ENCODE peak calls at places on chromosomes 16 and 17, in seven cellular contexts. L is mesendoderm, K is IMR-90, E is H9, P is mesenchymal stem cell, F is H1, R is trophoblast cell. Z is an unnamed sample.
A peak's percentile ranks its signal among the peaks of the same experiment; 100 is the strongest.

GRCh38 chr17:70168979-70169706 is at the start of gene KCNJ2:
- DNase-seq in P (peak; percentile 86), E (peak; percentile 95), K (peak; percentile 79), L (peak; percentile 91), R (peak; percentile 86), F (peak; percentile 88), Z (peak; percentile 82)

GRCh38 chr16:66292241-66292935 is 74.1 kb upstream of the CDH5 start:
- DNase-seq in K (no peak), L (no peak), R (no peak), E (peak; percentile 16), P (no peak), F (no peak), Z (no peak)

GRCh38 chr17:78678711-78679110 is 101.5 kb upstream of the DNAH17 start:
- DNase-seq in P (no peak), K (no peak), F (no peak), E (no peak), L (no peak), R (no peak), Z (no peak)

GRCh38 chr16:82630219-82630618 is 3.5 kb downstream of the CDH13 start:
- DNase-seq in F (no peak), K (peak; percentile 68), E (no peak), R (no peak), L (no peak), P (peak; percentile 84), Z (no peak)

GRCh38 chr17:75488693-75489510 is 26.4 kb downstream of the CASKIN2 start:
- DNase-seq in K (no peak), E (no peak), F (no peak), L (no peak), P (no peak), R (no peak), Z (no peak)

GRCh38 chr16:75108792-75109731 is 7.5 kb downstream of the LDHD start:
- DNase-seq in E (peak; percentile 44), K (peak; percentile 96), L (no peak), R (no peak), P (peak; percentile 83), F (no peak), Z (no peak)

GRCh38 chr17:72004011-72004427 is 116.8 kb upstream of the SOX9 start:
- DNase-seq in E (no peak), P (no peak), R (no peak), K (no peak), L (no peak), F (no peak), Z (no peak)

GRCh38 chr16:50497592-50497991 is 50.6 kb upstream of the NKD1 start:
- DNase-seq in P (no peak), R (peak; percentile 1), E (no peak), L (no peak), F (no peak), K (peak; percentile 13), Z (no peak)

GRCh38 chr16:29815032-29815721 is 775 bp upstream of the PAGR1 start:
- DNase-seq in K (no peak), P (peak; percentile 13), R (peak; percentile 17), F (peak; percentile 61), L (peak; percentile 59), E (no peak), Z (no peak)

GRCh38 chr17:32486091-32486700 is 597 bp upstream of the CDK5R1 start:
- DNase-seq in K (peak; percentile 61), F (peak; percentile 81), L (peak; percentile 87), R (peak; percentile 87), E (peak; percentile 88), P (peak; percentile 65), Z (peak; percentile 77)

GRCh38 chr16:25258856-25259179 is 1.2 kb upstream of the ZKSCAN2 start:
- DNase-seq in K (no peak), R (no peak), L (peak; percentile 81), F (no peak), P (no peak), E (no peak), Z (no peak)

GRCh38 chr16:13041646-13042045 is 140.2 kb downstream of the SHISA9 start:
- DNase-seq in K (no peak), P (no peak), R (no peak), L (no peak), E (no peak), F (no peak), Z (no peak)

GRCh38 chr17:78759203-78759968 is 22.7 kb downstream of the CYTH1 start:
- DNase-seq in L (no peak), R (peak; percentile 50), E (no peak), P (peak; percentile 47), F (no peak), K (peak; percentile 43), Z (no peak)

GRCh38 chr16:58448890-58449289 is 51.1 kb upstream of the NDRG4 start:
- DNase-seq in P (no peak), E (no peak), F (no peak), K (no peak), R (no peak), L (no peak), Z (no peak)

GRCh38 chr16:66006485-66006884 is 360.0 kb upstream of the CDH5 start:
- DNase-seq in L (no peak), F (no peak), E (no peak), P (no peak), K (no peak), R (no peak), Z (no peak)

GRCh38 chr17:59435238-59435637 is 103.8 kb downstream of the YPEL2 start:
- DNase-seq in K (peak; percentile 70), P (peak; percentile 74), L (no peak), E (no peak), R (peak; percentile 88), F (no peak), Z (no peak)

GRCh38 chr16:30430428-30430970 is 669 bp upstream of the DCTPP1 start:
- DNase-seq in P (no peak), R (no peak), E (no peak), K (no peak), F (no peak), L (no peak), Z (no peak)

GRCh38 chr17:10063730-10064221 is 134.6 kb downstream of the GAS7 start:
- DNase-seq in P (peak; percentile 88), E (no peak), R (peak; percentile 87), F (no peak), L (no peak), K (peak; percentile 31), Z (no peak)

GRCh38 chr16:81198635-81199034 is 39.9 kb upstream of the BCO1 start:
- DNase-seq in R (no peak), F (no peak), E (peak; percentile 36), L (no peak), P (peak; percentile 19), K (no peak), Z (no peak)

GRCh38 chr16:64907844-64908243 is 214.0 kb downstream of the CDH11 start:
- DNase-seq in E (no peak), F (no peak), L (no peak), P (peak; percentile 61), K (peak; percentile 8), R (no peak), Z (no peak)

GRCh38 chr17:74746376-74746775 is 2.1 kb upstream of the NHERF1 start:
- DNase-seq in K (no peak), L (peak; percentile 96), E (peak; percentile 29), R (no peak), F (no peak), P (peak; percentile 38), Z (no peak)

DNA sequence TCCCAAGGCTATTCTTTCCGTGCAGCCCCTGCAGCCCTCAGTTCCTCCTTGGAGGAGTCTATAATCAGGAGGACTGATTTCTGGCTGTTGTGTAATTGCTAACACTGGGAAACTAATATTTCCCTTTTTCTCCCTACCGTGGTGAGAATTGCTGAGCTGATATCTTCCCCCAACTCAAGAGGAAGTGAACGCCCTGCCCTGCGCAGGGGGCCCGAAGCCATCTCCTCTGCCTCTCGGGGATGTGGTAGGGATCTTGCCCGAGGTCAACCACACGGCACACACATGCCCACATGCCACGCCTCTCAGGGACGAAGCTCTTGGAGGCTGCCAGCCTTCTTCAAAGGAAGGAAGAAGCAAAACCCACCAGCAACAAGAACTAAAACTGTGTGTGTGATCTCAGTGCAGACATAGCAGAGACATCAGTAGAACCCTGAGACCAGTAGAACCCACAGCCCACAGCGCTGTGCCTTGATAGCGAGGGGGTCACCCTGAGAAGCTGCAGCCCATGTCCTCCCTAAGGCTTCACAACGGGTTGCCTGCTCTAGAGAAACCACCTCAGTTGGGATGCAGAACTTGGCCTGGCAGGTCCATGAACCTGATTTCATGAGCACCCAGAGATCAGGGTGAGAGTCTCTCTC is 8.9 kb upstream of the ULK2 start:
- DNase-seq in F (no peak), R (peak; percentile 16), L (no peak), P (no peak), E (no peak), K (no peak), Z (no peak)
- H2BK120ac ChIP-seq in F (no peak overlapping the region), R (no peak overlapping the region), L (no peak overlapping the region), P (no peak overlapping the region), E (no peak overlapping the region), K (no peak overlapping the region), Z (no peak overlapping the region)

GRCh38 chr16:31435341-31436220 is 7.0 kb downstream of the ZNF843 start:
- DNase-seq in L (no peak), F (no peak), K (no peak), E (peak; percentile 38), P (no peak), R (peak; percentile 64), Z (no peak)
- H2BK120ac ChIP-seq in L (no peak overlapping the region), F (no peak overlapping the region), K (no peak overlapping the region), E (no peak overlapping the region), P (no peak overlapping the region), R (no peak overlapping the region), Z (no peak overlapping the region)

DNA sequence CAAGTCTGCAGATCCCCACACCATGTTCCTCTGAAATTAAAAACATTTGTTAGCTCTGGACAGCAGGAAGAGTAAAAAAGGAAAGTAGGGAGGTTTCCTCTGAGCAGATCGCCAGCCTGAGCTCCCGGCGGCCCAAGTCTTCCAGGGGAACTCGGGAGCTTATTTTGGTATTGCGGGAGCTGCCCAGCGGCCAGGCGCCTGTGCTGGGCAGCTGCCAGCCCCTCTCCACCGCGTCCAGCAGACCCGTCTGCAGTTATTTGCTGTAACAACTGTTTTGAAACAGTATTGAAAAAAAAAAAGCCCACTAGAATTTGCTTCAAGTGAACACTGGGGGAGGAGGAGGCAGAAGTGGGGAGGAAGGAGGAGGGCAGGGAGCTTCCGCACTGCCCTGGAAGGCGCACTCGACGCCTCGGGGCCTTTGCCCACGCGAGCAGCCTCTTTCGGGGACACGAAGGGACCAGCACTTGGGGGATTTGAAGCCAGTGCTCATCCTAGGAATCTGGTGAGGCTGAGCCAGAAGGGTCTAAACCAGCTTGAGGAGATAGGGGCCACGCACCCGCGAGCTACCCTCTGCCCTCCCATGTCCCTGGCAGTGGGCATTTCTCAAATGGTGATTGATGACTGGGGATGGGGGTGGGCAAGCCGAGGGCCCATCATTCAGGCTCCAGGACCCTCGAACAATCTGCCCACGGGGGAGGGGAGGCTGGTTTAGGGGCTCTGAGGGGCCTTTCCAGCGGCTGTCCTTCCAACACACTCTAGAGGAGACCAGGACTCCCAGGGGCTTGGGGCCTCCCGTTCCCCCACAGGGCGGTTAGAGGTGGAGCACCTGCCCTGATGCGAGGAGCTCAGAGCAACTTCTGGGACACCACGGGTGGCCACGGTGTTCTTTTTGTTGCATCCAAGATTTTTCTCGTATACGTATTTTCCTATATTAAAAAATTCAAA is 3.0 kb upstream of the BAHCC1 start:
- DNase-seq in P (peak; percentile 81), K (peak; percentile 52), F (peak; percentile 53), E (no peak), L (no peak), R (no peak), Z (no peak)
- H2BK120ac ChIP-seq in P (peak overlapping the region; percentile 98), K (peak overlapping the region; percentile 77), F (no peak overlapping the region), E (no peak overlapping the region), L (no peak overlapping the region), R (no peak overlapping the region), Z (no peak overlapping the region)

DNA sequence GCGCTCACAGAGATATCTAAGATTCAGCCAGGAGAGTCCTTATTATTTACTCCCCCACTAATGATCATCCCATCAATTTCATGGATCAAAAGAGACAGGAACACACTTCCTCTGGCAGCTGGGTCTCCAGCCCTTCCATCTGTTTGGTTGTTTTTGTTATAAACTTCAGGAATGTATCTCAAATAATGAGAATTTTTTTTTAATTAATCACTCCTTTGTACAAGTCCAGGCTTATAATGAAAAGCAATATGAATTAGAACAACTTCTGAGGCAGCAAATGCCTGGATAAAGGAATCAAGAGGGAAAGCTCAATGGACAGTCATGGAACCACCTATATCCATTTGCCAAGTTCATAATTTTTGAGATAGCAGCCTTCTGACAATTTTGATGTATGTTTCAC is 73.4 kb downstream of the HS3ST3B1 start:
- DNase-seq in F (no peak), E (no peak), K (no peak), L (no peak), R (no peak), P (no peak), Z (no peak)
- H2BK120ac ChIP-seq in F (no peak overlapping the region), E (no peak overlapping the region), K (no peak overlapping the region), L (no peak overlapping the region), R (no peak overlapping the region), P (no peak overlapping the region), Z (no peak overlapping the region)

Z was measured in neuronal stem cell.